ENCODE peak calls at places on chromosomes 5 and 9, in nine cellular contexts. J is sigmoid colon; E is GM23248; N is CD8-positive, alpha-beta memory T cell; Z is GM23338; M is gastrocnemius medialis; G is ovary; U is OCI-LY7; P is dorsolateral prefrontal cortex. H is an unnamed sample.

GRCh38 chr5:120207139-120207538 is 257.0 kb upstream of the PRR16 start:
- DNase-seq in Z (no peak), P (no peak), N (no peak), E (peak), M (no peak), G (no peak), J (no peak), U (no peak), H (no peak)

GRCh38 chr5:83222906-83223305 is 145.6 kb downstream of the XRCC4 start:
- DNase-seq in G (no peak), Z (no peak), P (no peak), J (no peak), E (no peak), N (no peak), U (no peak), M (no peak), H (no peak)

GRCh38 chr5:2068515-2068914 is 185.8 kb upstream of the IRX4 start:
- DNase-seq in P (no peak), M (no peak), J (no peak), G (no peak), N (no peak), U (no peak), E (no peak), Z (no peak), H (no peak)

GRCh38 chr5:147902606-147903115 is 3.7 kb downstream of the C5orf46 start:
- DNase-seq in U (no peak), N (no peak), J (no peak), Z (no peak), P (no peak), E (no peak), G (no peak), M (no peak), H (no peak)

GRCh38 chr9:93483497-93483896 is 30.1 kb upstream of the FAM120AOS start:
- DNase-seq in U (no peak), Z (no peak), N (no peak), J (no peak), M (no peak), P (no peak), E (no peak), G (no peak), H (no peak)

GRCh38 chr9:129835860-129836223 is 584 bp downstream of the USP20 start:
- DNase-seq in N (no peak), E (no peak), P (peak), U (no peak), J (no peak), Z (peak), G (no peak), M (no peak), H (no peak)

GRCh38 chr5:149887622-149888183 is 56.9 kb downstream of the PDE6A start:
- DNase-seq in P (no peak), M (no peak), J (no peak), E (peak), G (no peak), Z (no peak), N (no peak), U (no peak), H (no peak)

GRCh38 chr5:55063899-55064298 is 38.5 kb upstream of the GZMA start:
- DNase-seq in P (no peak), E (peak), J (no peak), G (no peak), N (no peak), U (no peak), Z (no peak), M (no peak), H (no peak)

DNA sequence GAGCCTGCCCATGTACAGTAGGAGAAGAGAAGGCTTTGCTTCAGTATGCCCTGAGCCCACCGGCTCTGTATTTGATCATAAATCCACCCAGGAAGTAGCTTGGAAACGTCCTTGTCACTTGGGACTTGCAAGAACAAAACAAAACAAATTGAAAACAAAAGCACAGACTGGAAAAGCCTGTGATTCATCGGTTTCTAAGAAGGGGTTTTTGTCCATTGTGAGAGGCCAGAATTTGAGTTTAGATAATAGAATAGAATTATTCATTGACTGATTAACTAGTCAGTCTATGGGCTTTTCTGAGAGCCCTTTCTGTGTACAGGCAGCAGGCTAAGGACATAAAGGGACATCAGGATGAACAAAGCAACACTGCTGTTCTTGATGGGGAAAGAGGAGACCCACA is 424.8 kb downstream of the IRX1 start:
- DNase-seq in M (no peak), G (no peak), N (no peak), U (no peak), E (peak), Z (no peak), P (no peak), J (no peak), H (no peak)
- H3K27ac ChIP-seq in M (no peak), G (no peak), N (no peak), U (no peak), E (peak), Z (no peak), P (no peak), J (peak), H (no peak)

DNA sequence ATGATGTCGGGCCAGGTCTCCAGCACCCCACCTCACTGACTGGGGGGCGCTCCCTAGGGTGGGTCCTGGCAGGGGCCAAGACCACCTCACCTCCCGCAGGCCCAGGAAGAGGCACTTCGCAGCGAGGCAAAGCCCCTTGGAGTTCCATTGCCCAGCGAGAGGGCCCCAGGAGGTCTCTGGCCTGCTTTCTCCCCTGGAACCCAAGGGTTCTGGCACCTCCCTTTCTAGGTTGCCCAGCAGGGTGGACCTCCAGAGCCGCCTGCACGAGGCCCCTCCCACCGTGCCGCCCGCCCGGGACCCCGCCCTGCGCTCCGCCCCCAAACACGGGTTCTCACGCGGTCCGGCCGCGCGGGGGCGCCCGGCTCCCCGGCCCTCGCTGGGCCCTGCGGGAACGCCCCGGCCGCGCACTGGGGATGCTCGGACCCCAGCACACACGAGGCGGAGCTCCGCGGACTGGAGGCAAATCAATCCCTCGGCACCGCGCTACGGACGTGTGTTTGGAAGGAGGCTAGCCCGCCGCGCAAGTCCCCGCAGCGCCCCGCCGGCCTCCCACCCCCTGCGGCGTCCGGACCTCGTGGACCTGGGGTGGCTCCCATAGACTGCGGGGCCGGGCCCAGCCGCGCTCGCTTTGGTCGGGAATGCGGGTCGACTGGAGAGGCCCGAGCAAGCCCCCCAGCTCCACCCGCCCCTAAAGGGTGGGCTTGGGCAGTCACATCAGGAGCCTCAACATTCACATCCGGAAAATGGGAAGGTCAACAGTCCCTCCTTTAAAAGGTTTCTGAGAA is 99.5 kb upstream of the LMX1B start:
- DNase-seq in Z (peak), E (peak), N (peak), J (peak), G (peak), P (no peak), M (no peak), U (peak), H (peak)
- H3K4me3 ChIP-seq in Z (peak), E (no peak), N (no peak), J (no peak), G (no peak), P (peak), M (no peak), U (peak), H (no peak)

GRCh38 chr9:33524431-33524947 is 438 bp downstream of the ANKRD18B start:
- DNase-seq in J (no peak), E (peak), P (no peak), M (no peak), N (no peak), U (no peak), G (no peak), Z (peak), H (no peak)
- H3K27ac ChIP-seq in J (no peak), E (no peak), P (peak), M (peak), N (peak), U (no peak), G (no peak), Z (no peak), H (no peak)

GRCh38 chr9:115374724-115375268 is 256.8 kb upstream of the TNC start:
- DNase-seq in N (no peak), Z (no peak), U (no peak), M (no peak), E (no peak), P (no peak), G (no peak), J (no peak), H (no peak)

GRCh38 chr9:115369322-115369957 is 251.5 kb upstream of the TNC start:
- DNase-seq in M (no peak), Z (no peak), U (no peak), J (no peak), P (no peak), G (no peak), N (no peak), E (peak), H (no peak)

GRCh38 chr9:115378246-115378645 is 260.3 kb upstream of the TNC start:
- DNase-seq in M (no peak), U (no peak), P (no peak), J (no peak), N (no peak), Z (no peak), G (no peak), E (no peak), H (no peak)

GRCh38 chr9:115373710-115374045 is 255.7 kb upstream of the TNC start:
- DNase-seq in Z (no peak), P (no peak), M (no peak), N (no peak), G (no peak), U (no peak), J (no peak), E (no peak), H (no peak)

GRCh38 chr9:115373000-115373709 is 255.2 kb upstream of the TNC start:
- DNase-seq in P (no peak), N (no peak), M (no peak), Z (no peak), J (no peak), E (peak), U (no peak), G (no peak), H (no peak)
- H3K4me3 ChIP-seq in P (no peak), N (no peak), M (no peak), Z (no peak), J (no peak), E (peak), U (no peak), G (no peak), H (no peak)

DNA sequence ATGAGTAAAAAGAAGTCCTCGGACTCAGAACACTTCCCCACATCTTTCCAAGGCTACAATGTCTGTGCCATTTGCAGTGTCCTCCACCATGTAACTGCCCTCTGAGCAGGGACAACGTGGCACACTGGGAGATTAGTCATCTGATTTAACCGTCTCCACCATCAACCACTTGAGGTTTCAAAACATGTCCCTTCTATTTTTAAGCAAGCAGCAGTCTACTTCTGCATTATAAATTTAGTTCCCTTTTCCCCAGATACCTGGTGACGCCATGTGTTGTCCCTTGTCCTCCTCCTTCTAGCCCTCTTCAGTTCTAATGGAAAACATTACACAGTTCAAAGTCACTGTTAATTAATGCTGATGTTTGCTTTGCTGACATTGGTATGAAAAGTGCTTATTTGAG is 52.9 kb downstream of the ATP10B start:
- DNase-seq in N (no peak), E (no peak), Z (no peak), J (no peak), G (no peak), P (no peak), M (no peak), U (no peak), H (no peak)
- H3K27ac ChIP-seq in N (no peak), E (no peak), Z (no peak), J (no peak), G (no peak), P (no peak), M (no peak), U (no peak), H (no peak)

GRCh38 chr9:82382887-82383616 is 394.5 kb downstream of the SPATA31D1 start:
- DNase-seq in U (no peak), G (no peak), Z (peak), N (no peak), E (no peak), P (no peak), M (no peak), J (no peak), H (no peak)
- H3K4me3 ChIP-seq in U (no peak), G (no peak), Z (no peak), N (no peak), E (no peak), P (no peak), M (no peak), J (no peak), H (no peak)

GRCh38 chr9:224540-225520 is 10.2 kb downstream of the DOCK8 start:
- DNase-seq in P (no peak), N (no peak), E (peak), M (no peak), Z (no peak), G (no peak), U (no peak), J (no peak), H (no peak)
- H3K27ac ChIP-seq in P (no peak), N (no peak), E (no peak), M (no peak), Z (no peak), G (no peak), U (no peak), J (no peak), H (no peak)

GRCh38 chr9:110258671-110259070 is 2.4 kb upstream of the TXN start:
- DNase-seq in P (no peak), E (no peak), M (no peak), G (no peak), N (no peak), Z (no peak), J (no peak), U (no peak), H (no peak)

GRCh38 chr9:110257097-110257955 is 1.0 kb upstream of the TXN start:
- DNase-seq in M (no peak), N (no peak), G (peak), P (peak), Z (peak), U (no peak), J (no peak), E (peak), H (no peak)

GRCh38 chr9:110259566-110259965 is 3.3 kb upstream of the TXN start:
- DNase-seq in Z (no peak), E (no peak), U (no peak), N (no peak), M (no peak), P (no peak), J (no peak), G (no peak), H (no peak)

GRCh38 chr9:110256392-110257096 is at the start of gene TXN:
- DNase-seq in G (peak), J (peak), M (peak), Z (peak), P (peak), U (peak), E (peak), N (peak), H (peak)

DNA sequence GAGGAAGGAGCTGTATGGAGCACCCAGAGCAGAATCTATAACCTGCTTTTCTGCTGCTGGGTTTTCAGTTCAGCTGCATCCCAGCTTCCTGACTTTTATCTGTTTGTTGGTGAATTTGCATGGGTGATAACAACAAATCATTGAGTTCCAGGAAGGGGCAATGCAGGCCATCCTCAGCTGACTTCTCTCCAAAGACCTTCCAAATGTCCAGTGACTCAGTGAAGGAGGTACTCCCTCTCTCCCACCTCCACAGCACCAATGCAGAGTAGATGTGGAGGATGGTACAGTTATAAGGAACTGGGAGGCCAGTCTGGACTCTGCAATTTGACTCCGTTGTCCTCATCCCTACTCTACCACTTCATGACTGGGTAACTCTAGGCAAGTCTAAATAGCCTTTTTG is 1.7 kb upstream of the TXN start:
- DNase-seq in M (no peak), E (no peak), U (no peak), J (no peak), N (no peak), Z (no peak), P (no peak), G (no peak), H (no peak)
- H3K4me3 ChIP-seq in M (no peak), E (peak), U (no peak), J (no peak), N (no peak), Z (peak), P (no peak), G (no peak), H (no peak)